ENCODE peak calls at places on chromosomes 13 and 19, in seven cellular contexts. D, L, F, P, X, G and M are unnamed samples.

GRCh38 chr13:76667551-76667950 is 218.7 kb downstream of the KCTD12 start:
- DNase-seq in D (peak; percentile 51), L (peak; percentile 15), F (peak; percentile 59), P (no peak), X (peak; percentile 1), G (no peak), M (peak; percentile 30)

GRCh38 chr19:48489608-48490216 is 20.5 kb downstream of the CYTH2 start:
- DNase-seq in D (no peak), L (peak; percentile 61), F (peak; percentile 79), P (peak; percentile 93), X (peak; percentile 55), G (peak; percentile 63), M (peak; percentile 65)

GRCh38 chr19:40347476-40348124 is 597 bp downstream of the C19orf47 start:
- DNase-seq in D (no peak), L (peak; percentile 1), F (no peak), P (no peak), X (no peak), G (no peak), M (no peak)

GRCh38 chr19:51479531-51480331 is 1.4 kb downstream of the CEACAM18 start:
- DNase-seq in D (no peak), L (no peak), F (no peak), P (no peak), X (no peak), G (no peak), M (no peak)

GRCh38 chr19:16566702-16567101 is 5.5 kb downstream of the SLC35E1 start:
- DNase-seq in D (no peak), L (no peak), F (no peak), P (no peak), X (no peak), G (no peak), M (no peak)

GRCh38 chr13:93715866-93716265 is 489.3 kb downstream of the GPC6 start:
- DNase-seq in D (no peak), L (no peak), F (peak; percentile 44), P (no peak), X (peak; percentile 1), G (no peak), M (peak; percentile 3)

GRCh38 chr13:77519808-77520207 is 15.7 kb upstream of the SCEL start:
- DNase-seq in D (no peak), L (no peak), F (no peak), P (no peak), X (no peak), G (no peak), M (no peak)

GRCh38 chr19:47756953-47757608 is 11.7 kb downstream of the NOP53 start:
- DNase-seq in D (no peak), L (no peak), F (no peak), P (no peak), X (no peak), G (no peak), M (no peak)

GRCh38 chr19:50365434-50366306 is at the start of gene NAPSA:
- DNase-seq in D (no peak), L (no peak), F (no peak), P (no peak), X (no peak), G (no peak), M (no peak)

GRCh38 chr13:98370806-98371553 is 193.9 kb upstream of the RNF113B start:
- DNase-seq in D (peak; percentile 85), L (no peak), F (no peak), P (no peak), X (no peak), G (no peak), M (no peak)

GRCh38 chr13:37869756-37870488 is at the start of gene TRPC4:
- DNase-seq in D (peak; percentile 74), L (peak; percentile 82), F (peak; percentile 78), P (peak; percentile 61), X (peak; percentile 34), G (no peak), M (peak; percentile 4)

GRCh38 chr19:280541-281007 is 10.6 kb downstream of the PLPP2 start:
- DNase-seq in D (no peak), L (no peak), F (no peak), P (peak; percentile 86), X (no peak), G (no peak), M (no peak)

GRCh38 chr19:2554856-2555255 is 78.9 kb downstream of the GADD45B start:
- DNase-seq in D (no peak), L (no peak), F (peak; percentile 24), P (no peak), X (no peak), G (no peak), M (no peak)

GRCh38 chr19:11659612-11660011 is 62.3 kb downstream of the ZNF627 start:
- DNase-seq in D (peak; percentile 2), L (peak; percentile 7), F (no peak), P (no peak), X (no peak), G (no peak), M (peak; percentile 32)

GRCh38 chr13:46893820-46894533 is 2.9 kb downstream of the HTR2A start:
- DNase-seq in D (no peak), L (peak; percentile 60), F (peak; percentile 64), P (peak; percentile 83), X (peak; percentile 14), G (peak; percentile 22), M (peak; percentile 19)

GRCh38 chr13:49904729-49905456 is 31.2 kb downstream of the SPRYD7 start:
- DNase-seq in D (no peak), L (no peak), F (no peak), P (no peak), X (no peak), G (no peak), M (no peak)

GRCh38 chr19:4556574-4557185 is 2.8 kb downstream of the SEMA6B start:
- DNase-seq in D (no peak), L (peak; percentile 11), F (peak; percentile 86), P (peak; percentile 75), X (peak; percentile 38), G (no peak), M (peak; percentile 68)

GRCh38 chr19:41114132-41114531 is at the start of gene CYP2F1:
- DNase-seq in D (no peak), L (no peak), F (no peak), P (no peak), X (no peak), G (no peak), M (no peak)

GRCh38 chr19:49475995-49476880 is 2.2 kb downstream of the FLT3LG start:
- DNase-seq in D (no peak), L (no peak), F (no peak), P (peak; percentile 87), X (no peak), G (no peak), M (no peak)

GRCh38 chr19:52200044-52200443 is 10.2 kb downstream of the PPP2R1A start:
- DNase-seq in D (peak; percentile 59), L (no peak), F (no peak), P (no peak), X (no peak), G (no peak), M (no peak)